ENCODE peak calls at places on chromosomes 6 and 20, in eight cellular contexts. J, C, W, U, M, F, L and Y are unnamed samples.

GRCh38 chr6:75557068-75557467 is 44.6 kb upstream of the SENP6 start:
- DNase-seq in J (no peak), C (no peak), W (no peak), U (no peak), M (no peak), F (no peak), L (no peak), Y (no peak)

GRCh38 chr6:72905705-72906478 is 284.0 kb downstream of the KCNQ5 start:
- DNase-seq in J (no peak), C (no peak), W (no peak), U (no peak), M (no peak), F (no peak), L (no peak), Y (no peak)

GRCh38 chr6:82072771-82073170 is 174.8 kb downstream of the IBTK start:
- DNase-seq in J (peak; percentile 66), C (peak; percentile 7), W (peak; percentile 41), U (peak; percentile 9), M (peak; percentile 82), F (no peak), L (no peak), Y (no peak)

GRCh38 chr6:143150291-143150690 is 89.6 kb downstream of the AIG1 start:
- DNase-seq in J (peak; percentile 22), C (no peak), W (peak; percentile 29), U (no peak), M (no peak), F (no peak), L (no peak), Y (no peak)

GRCh38 chr20:11716239-11716944 is 201.3 kb upstream of the BTBD3 start:
- DNase-seq in J (peak; percentile 72), C (peak; percentile 61), W (peak; percentile 62), U (no peak), M (peak; percentile 90), F (peak; percentile 38), L (no peak), Y (no peak)

GRCh38 chr6:6885521-6886088 is 222.2 kb upstream of the RREB1 start:
- DNase-seq in J (no peak), C (no peak), W (peak; percentile 41), U (peak; percentile 21), M (no peak), F (no peak), L (peak; percentile 49), Y (no peak)

GRCh38 chr6:52566853-52567279 is 10.0 kb downstream of the TRAM2 start:
- DNase-seq in J (peak; percentile 99), C (peak; percentile 96), W (peak; percentile 100), U (no peak), M (peak; percentile 100), F (peak; percentile 5), L (peak; percentile 23), Y (no peak)

GRCh38 chr6:23969344-23969743 is 156.7 kb upstream of the NRSN1 start:
- DNase-seq in J (no peak), C (no peak), W (no peak), U (no peak), M (no peak), F (no peak), L (no peak), Y (no peak)

GRCh38 chr6:161301338-161301737 is 27.5 kb upstream of the AGPAT4 start:
- DNase-seq in J (peak; percentile 83), C (no peak), W (peak; percentile 70), U (no peak), M (peak; percentile 47), F (no peak), L (no peak), Y (peak; percentile 91)

GRCh38 chr6:163324928-163325784 is 89.4 kb upstream of the QKI start:
- DNase-seq in J (no peak), C (peak; percentile 62), W (no peak), U (no peak), M (peak; percentile 36), F (peak; percentile 51), L (no peak), Y (no peak)

GRCh38 chr6:74505391-74505790 is 700.5 kb downstream of the COL12A1 start:
- DNase-seq in J (no peak), C (no peak), W (no peak), U (no peak), M (no peak), F (no peak), L (no peak), Y (no peak)

GRCh38 chr6:104527761-104528415 is 331.8 kb downstream of the HACE1 start:
- DNase-seq in J (peak; percentile 67), C (peak; percentile 57), W (peak; percentile 31), U (peak; percentile 9), M (peak; percentile 36), F (no peak), L (no peak), Y (no peak)

GRCh38 chr6:96391776-96392175 is 129.8 kb upstream of the UFL1 start:
- DNase-seq in J (no peak), C (peak; percentile 40), W (no peak), U (no peak), M (no peak), F (no peak), L (no peak), Y (no peak)

GRCh38 chr6:77397561-77397960 is 65.7 kb downstream of the HTR1B start:
- DNase-seq in J (peak; percentile 23), C (no peak), W (peak; percentile 2), U (no peak), M (no peak), F (no peak), L (no peak), Y (no peak)

GRCh38 chr6:159008656-159009288 is 8.8 kb upstream of the RSPH3 start:
- DNase-seq in J (peak; percentile 50), C (peak; percentile 54), W (peak; percentile 35), U (no peak), M (no peak), F (peak; percentile 21), L (no peak), Y (no peak)

GRCh38 chr20:46060301-46060881 is 29.4 kb downstream of the NCOA5 start:
- DNase-seq in J (peak; percentile 16), C (no peak), W (no peak), U (no peak), M (no peak), F (no peak), L (no peak), Y (peak; percentile 62)

GRCh38 chr20:38536310-38536709 is 44.7 kb upstream of the ADIG start:
- DNase-seq in J (peak; percentile 37), C (peak; percentile 13), W (peak; percentile 76), U (no peak), M (no peak), F (no peak), L (no peak), Y (no peak)

GRCh38 chr20:38084425-38084951 is 50.9 kb downstream of the RPRD1B start:
- DNase-seq in J (peak; percentile 65), C (no peak), W (no peak), U (no peak), M (peak; percentile 90), F (no peak), L (no peak), Y (peak; percentile 90)

GRCh38 chr20:56924976-56925695 is 296.0 kb downstream of the TFAP2C start:
- DNase-seq in J (no peak), C (no peak), W (no peak), U (no peak), M (no peak), F (peak; percentile 11), L (no peak), Y (no peak)

GRCh38 chr6:43520097-43520496 is 3.2 kb downstream of the POLR1C start:
- DNase-seq in J (no peak), C (no peak), W (no peak), U (no peak), M (no peak), F (no peak), L (no peak), Y (no peak)

GRCh38 chr6:79239538-79240168 is 5.2 kb upstream of the HMGN3 start:
- DNase-seq in J (no peak), C (no peak), W (no peak), U (no peak), M (no peak), F (no peak), L (no peak), Y (no peak)
- H3K4me3 ChIP-seq in J (no peak overlapping the region), C (no peak overlapping the region), W (no peak overlapping the region), U (no peak overlapping the region), M (no peak overlapping the region), F (no peak overlapping the region), L (no peak overlapping the region), Y (no peak overlapping the region)

GRCh38 chr20:50083034-50083433 is 29.9 kb downstream of the UBE2V1 start:
- DNase-seq in J (no peak), C (no peak), W (no peak), U (no peak), M (no peak), F (no peak), L (no peak), Y (no peak)

GRCh38 chr20:50088022-50088421 is 24.9 kb downstream of the UBE2V1 start:
- DNase-seq in J (no peak), C (peak; percentile 31), W (no peak), U (no peak), M (no peak), F (no peak), L (no peak), Y (no peak)

GRCh38 chr20:50089140-50089786 is 23.7 kb downstream of the UBE2V1 start:
- DNase-seq in J (no peak), C (no peak), W (no peak), U (no peak), M (no peak), F (no peak), L (no peak), Y (no peak)

GRCh38 chr20:50085481-50086365 is 27.2 kb downstream of the UBE2V1 start:
- DNase-seq in J (peak; percentile 75), C (peak; percentile 75), W (peak; percentile 71), U (no peak), M (peak; percentile 49), F (peak; percentile 81), L (no peak), Y (no peak)

GRCh38 chr20:50085146-50085480 is 27.8 kb downstream of the UBE2V1 start:
- DNase-seq in J (no peak), C (no peak), W (no peak), U (no peak), M (no peak), F (no peak), L (no peak), Y (no peak)
- H3K4me3 ChIP-seq in J (no peak overlapping the region), C (no peak overlapping the region), W (no peak overlapping the region), U (no peak overlapping the region), M (no peak overlapping the region), F (no peak overlapping the region), L (no peak overlapping the region), Y (peak overlapping the region; percentile 13)

GRCh38 chr6:134170844-134171243 is 118.4 kb upstream of the SLC2A12 start:
- DNase-seq in J (peak; percentile 58), C (no peak), W (peak; percentile 49), U (no peak), M (peak; percentile 39), F (no peak), L (peak; percentile 38), Y (no peak)
- H3K4me3 ChIP-seq in J (peak overlapping the region; percentile 76), C (no peak overlapping the region), W (peak overlapping the region; percentile 86), U (peak overlapping the region; percentile 90), M (peak overlapping the region; percentile 78), F (peak overlapping the region; percentile 81), L (peak overlapping the region; percentile 88), Y (peak overlapping the region; percentile 0)

GRCh38 chr6:167350322-167350721 is 25.4 kb downstream of the TTLL2 start:
- DNase-seq in J (no peak), C (no peak), W (no peak), U (no peak), M (no peak), F (no peak), L (no peak), Y (no peak)
- H3K4me3 ChIP-seq in J (no peak overlapping the region), C (no peak overlapping the region), W (no peak overlapping the region), U (peak overlapping the region; percentile 70), M (no peak overlapping the region), F (no peak overlapping the region), L (peak overlapping the region; percentile 50), Y (peak overlapping the region; percentile 49)

GRCh38 chr20:61435184-61435822 is 183.2 kb downstream of the CDH4 start:
- DNase-seq in J (no peak), C (no peak), W (no peak), U (no peak), M (no peak), F (no peak), L (no peak), Y (no peak)
- H3K4me3 ChIP-seq in J (no peak overlapping the region), C (no peak overlapping the region), W (no peak overlapping the region), U (no peak overlapping the region), M (no peak overlapping the region), F (no peak overlapping the region), L (no peak overlapping the region), Y (no peak overlapping the region)